ENCODE peak calls at places on chromosomes 16 and 17, in ten cellular contexts. L, B, N, Z, H, Q, W, Y, S and X are unnamed samples.

GRCh38 chr17:65531508-65532431 is 29.7 kb downstream of the AXIN2 start:
- DNase-seq in L (peak; percentile 45), B (peak; percentile 97), N (peak; percentile 67), Z (peak; percentile 52), H (peak; percentile 30), Q (no peak), W (no peak), Y (peak; percentile 76), S (no peak), X (peak; percentile 63)

GRCh38 chr16:6749714-6750113 is 582.9 kb upstream of the RBFOX1 start:
- DNase-seq in L (no peak), B (no peak), N (no peak), Z (no peak), H (no peak), Q (no peak), W (no peak), Y (no peak), S (no peak), X (no peak)

GRCh38 chr17:17036520-17036998 is 5.7 kb upstream of the MPRIP start:
- DNase-seq in L (no peak), B (no peak), N (no peak), Z (no peak), H (no peak), Q (no peak), W (no peak), Y (peak; percentile 48), S (no peak), X (no peak)

GRCh38 chr17:332558-333322 is 19.9 kb downstream of the RPH3AL start:
- DNase-seq in L (no peak), B (peak; percentile 56), N (peak; percentile 35), Z (peak; percentile 26), H (no peak), Q (no peak), W (no peak), Y (peak; percentile 61), S (peak; percentile 17), X (no peak)

GRCh38 chr16:16084874-16085273 is 135.5 kb downstream of the ABCC1 start:
- DNase-seq in L (no peak), B (no peak), N (no peak), Z (no peak), H (no peak), Q (no peak), W (no peak), Y (no peak), S (no peak), X (no peak)

GRCh38 chr16:48384982-48385271 is 286 bp downstream of the SIAH1 start:
- DNase-seq in L (no peak), B (peak; percentile 75), N (no peak), Z (peak; percentile 33), H (no peak), Q (no peak), W (peak; percentile 73), Y (no peak), S (no peak), X (no peak)

GRCh38 chr17:19345067-19345460 is 17.5 kb downstream of the B9D1 start:
- DNase-seq in L (no peak), B (no peak), N (no peak), Z (no peak), H (no peak), Q (no peak), W (no peak), Y (no peak), S (no peak), X (no peak)

GRCh38 chr17:47735536-47736011 is 2.5 kb downstream of the TBX21 start:
- DNase-seq in L (no peak), B (no peak), N (no peak), Z (no peak), H (no peak), Q (no peak), W (no peak), Y (no peak), S (no peak), X (no peak)

DNA sequence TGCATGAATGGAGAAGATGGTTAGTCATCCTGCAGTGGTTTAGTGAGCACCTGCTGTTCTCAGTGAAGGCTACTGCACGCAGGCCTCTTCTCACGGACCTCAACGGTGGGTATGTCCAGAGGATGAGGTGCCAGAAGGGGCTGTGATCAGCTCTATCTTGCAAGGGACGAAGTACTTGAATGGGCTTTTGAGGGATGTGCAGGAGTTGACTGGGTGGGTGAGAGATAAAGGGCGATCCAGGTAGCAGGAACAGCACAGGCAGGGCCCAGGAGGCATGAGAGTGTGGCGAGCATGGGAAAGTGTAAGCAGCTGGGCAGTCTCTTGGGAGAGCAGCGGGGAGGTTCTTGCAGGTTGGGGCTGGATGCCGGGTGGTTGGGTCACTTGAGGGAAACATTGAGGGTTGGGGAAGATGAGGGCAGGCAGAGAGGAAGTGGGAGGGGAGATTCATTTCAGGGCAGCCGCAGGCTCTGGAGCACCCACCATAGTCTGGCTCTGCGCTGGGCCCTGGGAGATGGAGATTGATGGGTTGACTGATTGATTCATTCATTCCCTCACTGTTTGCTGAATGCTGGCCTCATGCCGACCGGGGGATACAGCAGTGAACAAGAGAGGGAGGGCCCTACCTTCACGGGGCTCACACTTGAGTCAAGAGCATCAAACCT is 115.1 kb upstream of the CIBAR2 start:
- DNase-seq in L (no peak), B (peak; percentile 47), N (no peak), Z (peak; percentile 71), H (no peak), Q (no peak), W (peak; percentile 81), Y (no peak), S (no peak), X (no peak)
- H3K4me3 ChIP-seq in L (no peak overlapping the region), B (no peak overlapping the region), N (no peak overlapping the region), Z (no peak overlapping the region), H (no peak overlapping the region), Q (no peak overlapping the region), W (peak overlapping the region; percentile 35), Y (no peak overlapping the region), S (no peak overlapping the region), X (no peak overlapping the region)

GRCh38 chr16:89200124-89200849 is at the start of gene SLC22A31:
- DNase-seq in L (no peak), B (no peak), N (no peak), Z (no peak), H (no peak), Q (no peak), W (no peak), Y (no peak), S (no peak), X (peak; percentile 80)

GRCh38 chr16:89199241-89200123 is 855 bp downstream of the SLC22A31 start:
- DNase-seq in L (no peak), B (no peak), N (no peak), Z (no peak), H (no peak), Q (no peak), W (no peak), Y (no peak), S (no peak), X (no peak)

GRCh38 chr16:89200850-89201466 is 621 bp upstream of the SLC22A31 start:
- DNase-seq in L (no peak), B (no peak), N (no peak), Z (no peak), H (no peak), Q (no peak), W (no peak), Y (no peak), S (no peak), X (no peak)

GRCh38 chr16:89201467-89202377 is 1.4 kb upstream of the SLC22A31 start:
- DNase-seq in L (peak; percentile 5), B (peak; percentile 70), N (peak; percentile 66), Z (peak; percentile 47), H (peak; percentile 89), Q (peak; percentile 68), W (peak; percentile 91), Y (peak; percentile 75), S (no peak), X (peak; percentile 90)

GRCh38 chr16:89202422-89203215 is 2.3 kb upstream of the SLC22A31 start:
- DNase-seq in L (no peak), B (no peak), N (no peak), Z (no peak), H (no peak), Q (no peak), W (no peak), Y (no peak), S (no peak), X (no peak)
- H3K4me3 ChIP-seq in L (no peak overlapping the region), B (peak overlapping the region; percentile 36), N (no peak overlapping the region), Z (no peak overlapping the region), H (peak overlapping the region; percentile 26), Q (no peak overlapping the region), W (no peak overlapping the region), Y (no peak overlapping the region), S (no peak overlapping the region), X (no peak overlapping the region)

DNA sequence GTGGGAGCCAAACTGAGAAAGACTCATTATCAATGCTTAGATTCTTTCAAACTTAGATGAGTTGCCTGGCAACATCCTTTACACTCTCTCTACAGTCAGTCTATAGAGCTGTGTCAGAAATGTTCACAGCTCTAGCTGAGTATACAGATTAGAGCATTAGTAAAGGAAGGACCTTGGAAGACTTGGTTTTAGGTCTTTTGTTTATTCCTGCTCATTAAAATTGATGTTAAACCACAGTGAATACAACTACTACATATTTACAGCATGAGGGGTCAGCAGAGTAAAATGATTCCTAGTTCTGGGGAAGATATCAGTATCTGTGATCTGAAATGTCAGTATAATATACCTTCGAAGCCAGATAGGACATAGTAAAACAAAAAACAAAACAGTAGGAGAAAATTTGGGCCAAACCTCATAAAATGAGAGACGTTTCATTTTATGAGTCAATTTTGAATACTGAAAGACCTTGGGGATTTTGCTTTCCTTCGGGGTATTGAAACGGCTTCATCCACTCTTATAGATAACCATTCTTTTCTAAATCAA is 186.0 kb downstream of the TANC2 start:
- DNase-seq in L (peak; percentile 15), B (peak; percentile 50), N (peak; percentile 63), Z (peak; percentile 54), H (no peak), Q (no peak), W (no peak), Y (no peak), S (no peak), X (no peak)
- H3K4me3 ChIP-seq in L (no peak overlapping the region), B (no peak overlapping the region), N (no peak overlapping the region), Z (no peak overlapping the region), H (no peak overlapping the region), Q (no peak overlapping the region), W (no peak overlapping the region), Y (no peak overlapping the region), S (no peak overlapping the region), X (no peak overlapping the region)

GRCh38 chr17:80738987-80739730 is 194.5 kb downstream of the RPTOR start:
- DNase-seq in L (no peak), B (no peak), N (no peak), Z (peak; percentile 37), H (no peak), Q (no peak), W (no peak), Y (no peak), S (no peak), X (no peak)

GRCh38 chr17:80738406-80738805 is 193.8 kb downstream of the RPTOR start:
- DNase-seq in L (no peak), B (no peak), N (no peak), Z (no peak), H (no peak), Q (no peak), W (no peak), Y (no peak), S (no peak), X (no peak)

GRCh38 chr17:80737106-80738019 is 192.7 kb downstream of the RPTOR start:
- DNase-seq in L (no peak), B (no peak), N (no peak), Z (no peak), H (no peak), Q (no peak), W (no peak), Y (no peak), S (no peak), X (no peak)

GRCh38 chr17:80742091-80742490 is 197.5 kb downstream of the RPTOR start:
- DNase-seq in L (no peak), B (no peak), N (no peak), Z (no peak), H (no peak), Q (no peak), W (no peak), Y (no peak), S (no peak), X (no peak)

GRCh38 chr17:80738020-80738380 is 193.4 kb downstream of the RPTOR start:
- DNase-seq in L (no peak), B (no peak), N (no peak), Z (no peak), H (no peak), Q (no peak), W (no peak), Y (no peak), S (no peak), X (no peak)
- H3K4me3 ChIP-seq in L (no peak overlapping the region), B (no peak overlapping the region), N (no peak overlapping the region), Z (no peak overlapping the region), H (no peak overlapping the region), Q (no peak overlapping the region), W (no peak overlapping the region), Y (no peak overlapping the region), S (no peak overlapping the region), X (no peak overlapping the region)